ENCODE peak calls at places on chromosomes 11 and 22, in four cellular contexts. A, J, H and F are unnamed samples.

GRCh38 chr11:94740975-94741707 is 27.0 kb upstream of the AMOTL1 start:
- DNase-seq in H (peak), J (no peak), A (no peak), F (no peak)

GRCh38 chr11:68386331-68386978 is 74.1 kb downstream of the LRP5 start:
- DNase-seq in H (no peak), A (no peak), J (no peak), F (no peak)

GRCh38 chr11:116364357-116364756 is 408.4 kb downstream of the BUD13 start:
- DNase-seq in J (no peak), H (no peak), A (no peak), F (no peak)

GRCh38 chr11:13009921-13010736 is 1.0 kb downstream of the RASSF10 start:
- DNase-seq in A (no peak), J (no peak), H (peak), F (no peak)

GRCh38 chr11:114171257-114172054 is 111.9 kb downstream of the ZBTB16 start:
- DNase-seq in A (no peak), H (no peak), J (no peak), F (no peak)

GRCh38 chr11:115453693-115454092 is 50.5 kb downstream of the CADM1 start:
- DNase-seq in H (no peak), A (no peak), J (no peak), F (no peak)

GRCh38 chr11:44030276-44030932 is 17.4 kb upstream of the ACCSL start:
- DNase-seq in H (peak), A (no peak), J (no peak), F (no peak)

GRCh38 chr11:57647960-57648776 is 1.5 kb downstream of the YPEL4 start:
- DNase-seq in A (no peak), J (no peak), H (peak), F (no peak)

GRCh38 chr11:106482920-106483761 is 405.7 kb downstream of the AASDHPPT start:
- DNase-seq in A (no peak), H (no peak), J (no peak), F (no peak)

GRCh38 chr11:6705905-6706535 is 22.9 kb upstream of the MRPL17 start:
- DNase-seq in A (peak), J (no peak), H (peak), F (no peak)

GRCh38 chr22:42425337-42425988 is 6.7 kb downstream of the NFAM1 start:
- DNase-seq in A (no peak), J (no peak), H (no peak), F (no peak)

GRCh38 chr11:133945087-133945974 is 11.4 kb downstream of the IGSF9B start:
- DNase-seq in J (no peak), H (no peak), A (no peak), F (no peak)

GRCh38 chr11:19160839-19161238 is 40.9 kb downstream of the CSRP3 start:
- DNase-seq in H (no peak), A (no peak), J (no peak), F (no peak)

GRCh38 chr11:78821371-78822306 is 247.0 kb upstream of the NARS2 start:
- DNase-seq in J (no peak), H (no peak), A (no peak), F (no peak)

GRCh38 chr11:132943325-132943736 is 589.0 kb downstream of the OPCML start:
- DNase-seq in A (no peak), J (no peak), H (peak), F (no peak)

GRCh38 chr22:27883656-27884350 is 35.3 kb downstream of the PITPNB start:
- DNase-seq in J (no peak), A (no peak), H (no peak), F (no peak)

GRCh38 chr22:19984201-19984753 is 32.3 kb downstream of the ARVCF start:
- DNase-seq in H (no peak), A (no peak), J (no peak), F (no peak)

GRCh38 chr11:57597971-57598830 is 716 bp downstream of the SERPING1 start:
- DNase-seq in H (peak), J (no peak), A (no peak), F (no peak)

GRCh38 chr11:64048042-64048854 is 12.5 kb downstream of the FLRT1 start:
- DNase-seq in H (no peak), A (no peak), J (no peak), F (no peak)

GRCh38 chr11:71446150-71446549 is 2.0 kb downstream of the DHCR7 start:
- DNase-seq in A (no peak), J (no peak), H (no peak), F (no peak)

GRCh38 chr11:58513747-58514367 is 6.0 kb upstream of the OR5B21 start:
- DNase-seq in H (peak), J (no peak), A (peak), F (no peak)

GRCh38 chr11:67442504-67443398 is 525 bp downstream of the CORO1B start:
- DNase-seq in A (peak), J (peak), H (no peak), F (no peak)

GRCh38 chr11:117411736-117412135 is 84.1 kb downstream of the CEP164 start:
- DNase-seq in J (no peak), A (no peak), H (no peak), F (no peak)
- TF ChIP-seq CTCF in J (no peak), A (no peak), H (no peak), F (no peak)

DNA sequence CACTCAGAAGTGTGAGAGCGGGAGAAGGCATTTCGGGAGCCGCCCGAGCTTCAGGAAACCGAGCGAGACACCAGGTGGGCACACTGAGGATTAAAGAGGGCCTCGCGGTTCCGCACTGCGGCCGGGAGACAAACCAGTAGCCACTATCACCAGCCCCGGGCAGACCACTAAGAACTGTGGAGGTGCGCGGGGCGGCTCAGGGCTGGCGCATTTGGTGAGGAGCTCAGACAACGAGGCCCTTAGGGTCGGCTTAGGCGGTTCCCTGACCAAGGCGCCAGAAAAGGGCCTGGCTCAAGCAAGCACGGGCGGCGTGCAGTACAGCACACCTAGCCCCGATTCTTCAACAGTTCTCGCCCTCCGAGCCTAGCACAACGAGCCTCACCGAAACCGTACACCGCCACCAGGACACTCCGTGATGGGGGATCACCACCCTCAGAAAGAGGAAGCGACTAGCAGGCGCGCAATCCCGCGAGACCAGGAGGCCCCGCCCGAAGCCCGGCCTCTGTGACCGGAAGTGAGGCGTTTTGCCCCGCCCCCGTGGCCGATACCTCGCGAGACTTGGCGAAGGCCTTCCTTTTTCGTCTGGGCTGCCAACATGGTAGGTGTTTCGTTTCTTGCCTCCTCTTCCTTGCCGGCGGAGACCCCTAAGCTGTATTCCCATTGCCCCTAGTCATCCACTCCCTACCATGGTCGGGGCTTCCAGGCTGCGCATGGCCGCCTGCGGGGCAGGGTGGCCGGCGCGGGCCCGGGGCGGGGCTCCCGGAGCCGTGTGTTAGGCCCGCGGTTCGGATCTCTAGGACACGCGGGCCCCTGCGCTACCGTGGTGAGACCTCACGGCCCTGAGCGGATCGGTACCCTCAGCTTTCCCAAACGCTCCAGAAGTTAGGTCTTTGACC is at the start of the genes RPL27A and TRIM66:
- DNase-seq in A (peak), H (peak), J (peak), F (peak)
- TF ChIP-seq CTCF in A (no peak), H (no peak), J (no peak), F (no peak)

GRCh38 chr11:80156062-80156461 is 715.2 kb upstream of the TENM4 start:
- DNase-seq in H (no peak), A (no peak), J (no peak), F (no peak)

GRCh38 chr11:80157447-80157846 is 716.6 kb upstream of the TENM4 start:
- DNase-seq in A (no peak), H (peak), J (no peak), F (no peak)

DNA sequence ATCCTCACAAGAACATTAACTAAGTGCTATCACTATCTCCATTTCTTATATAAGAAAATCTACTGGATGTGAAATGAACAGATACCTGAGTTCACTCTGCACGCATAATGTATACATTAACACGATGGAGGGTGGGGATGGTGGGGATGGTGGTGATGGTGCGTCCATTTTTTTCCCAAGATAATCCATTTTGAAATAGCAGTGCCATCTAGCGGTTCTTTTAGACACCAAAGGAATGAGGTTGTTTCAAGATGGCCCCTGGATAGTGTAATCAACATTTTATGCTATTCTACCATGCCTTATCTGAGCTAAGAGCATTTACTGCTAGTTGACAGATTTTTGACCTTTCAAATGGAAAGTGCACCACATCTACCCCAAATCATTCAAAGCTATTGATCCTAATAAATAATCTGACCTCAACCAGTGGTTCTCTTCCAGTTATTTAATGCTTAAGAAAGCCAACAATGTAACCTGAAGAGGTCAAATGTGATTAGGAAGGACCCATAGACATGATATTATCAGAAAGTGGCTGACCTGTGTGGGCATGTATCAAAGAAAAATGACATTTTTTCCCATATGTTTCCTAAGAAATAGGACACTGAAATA is 714.7 kb upstream of the TENM4 start:
- DNase-seq in A (peak), H (peak), J (no peak), F (no peak)
- TF ChIP-seq CTCF in A (peak), H (peak), J (no peak), F (peak)

GRCh38 chr11:118604566-118604965 is 2.8 kb upstream of the PHLDB1 start:
- DNase-seq in J (no peak), H (no peak), A (no peak), F (no peak)
- TF ChIP-seq CTCF in J (no peak), H (no peak), A (no peak), F (no peak)